ENCODE peak calls at places on chromosomes 16 and 17, in eight cellular contexts. U is CD8-positive, alpha-beta T cell; H is sigmoid colon; G is stomach; N is endothelial cell; L is GM10248; F is AG04449; Z is lower lobe of right lung. Q is an unnamed sample.

GRCh38 chr17:75130059-75130631 is 1.4 kb downstream of the NT5C start:
- DNase-seq in U (no peak), H (no peak), G (no peak), N (no peak), L (no peak), F (no peak), Z (no peak), Q (no peak)

GRCh38 chr16:68065716-68066305 is 19.4 kb upstream of the NFATC3 start:
- DNase-seq in U (no peak), H (no peak), G (peak), N (no peak), L (no peak), F (peak), Z (no peak), Q (no peak)

GRCh38 chr16:47054306-47054705 is 80.8 kb upstream of the DNAJA2 start:
- DNase-seq in U (no peak), H (no peak), G (no peak), N (no peak), L (no peak), F (no peak), Z (no peak), Q (no peak)

GRCh38 chr16:3819741-3820724 is 60.5 kb downstream of the CREBBP start:
- DNase-seq in U (peak), H (no peak), G (peak), N (no peak), L (no peak), F (peak), Z (no peak), Q (no peak)

GRCh38 chr16:23245268-23245667 is 56.8 kb upstream of the SCNN1B start:
- DNase-seq in U (no peak), H (no peak), G (no peak), N (no peak), L (no peak), F (no peak), Z (no peak), Q (no peak)

GRCh38 chr17:72136692-72137550 is 16.1 kb downstream of the SOX9 start:
- DNase-seq in U (no peak), H (no peak), G (no peak), N (no peak), L (no peak), F (no peak), Z (no peak), Q (no peak)

GRCh38 chr17:75518201-75518600 is 1.9 kb downstream of the TSEN54 start:
- DNase-seq in U (peak), H (no peak), G (no peak), N (no peak), L (no peak), F (no peak), Z (no peak), Q (no peak)

GRCh38 chr17:49214665-49215360 is 4.3 kb downstream of the ABI3 start:
- DNase-seq in U (no peak), H (no peak), G (peak), N (no peak), L (no peak), F (no peak), Z (peak), Q (no peak)

GRCh38 chr17:74433421-74434121 is 1.7 kb downstream of the GPRC5C start:
- DNase-seq in U (no peak), H (no peak), G (peak), N (no peak), L (no peak), F (no peak), Z (no peak), Q (no peak)

GRCh38 chr17:44376124-44376523 is 12.5 kb upstream of the FAM171A2 start:
- DNase-seq in U (no peak), H (peak), G (no peak), N (peak), L (peak), F (no peak), Z (no peak), Q (no peak)

GRCh38 chr17:78746263-78746948 is 35.7 kb downstream of the CYTH1 start:
- DNase-seq in U (no peak), H (no peak), G (no peak), N (no peak), L (no peak), F (no peak), Z (no peak), Q (no peak)

GRCh38 chr17:76947771-76948170 is 79.6 kb downstream of the MGAT5B start:
- DNase-seq in U (no peak), H (no peak), G (no peak), N (no peak), L (no peak), F (no peak), Z (no peak), Q (no peak)

GRCh38 chr17:9643611-9644010 is 1.7 kb upstream of the USP43 start:
- DNase-seq in U (no peak), H (no peak), G (no peak), N (no peak), L (no peak), F (no peak), Z (no peak), Q (no peak)

GRCh38 chr17:214881-215331 is 33.5 kb upstream of the DOC2B start:
- DNase-seq in U (no peak), H (peak), G (no peak), N (no peak), L (no peak), F (no peak), Z (no peak), Q (no peak)

DNA sequence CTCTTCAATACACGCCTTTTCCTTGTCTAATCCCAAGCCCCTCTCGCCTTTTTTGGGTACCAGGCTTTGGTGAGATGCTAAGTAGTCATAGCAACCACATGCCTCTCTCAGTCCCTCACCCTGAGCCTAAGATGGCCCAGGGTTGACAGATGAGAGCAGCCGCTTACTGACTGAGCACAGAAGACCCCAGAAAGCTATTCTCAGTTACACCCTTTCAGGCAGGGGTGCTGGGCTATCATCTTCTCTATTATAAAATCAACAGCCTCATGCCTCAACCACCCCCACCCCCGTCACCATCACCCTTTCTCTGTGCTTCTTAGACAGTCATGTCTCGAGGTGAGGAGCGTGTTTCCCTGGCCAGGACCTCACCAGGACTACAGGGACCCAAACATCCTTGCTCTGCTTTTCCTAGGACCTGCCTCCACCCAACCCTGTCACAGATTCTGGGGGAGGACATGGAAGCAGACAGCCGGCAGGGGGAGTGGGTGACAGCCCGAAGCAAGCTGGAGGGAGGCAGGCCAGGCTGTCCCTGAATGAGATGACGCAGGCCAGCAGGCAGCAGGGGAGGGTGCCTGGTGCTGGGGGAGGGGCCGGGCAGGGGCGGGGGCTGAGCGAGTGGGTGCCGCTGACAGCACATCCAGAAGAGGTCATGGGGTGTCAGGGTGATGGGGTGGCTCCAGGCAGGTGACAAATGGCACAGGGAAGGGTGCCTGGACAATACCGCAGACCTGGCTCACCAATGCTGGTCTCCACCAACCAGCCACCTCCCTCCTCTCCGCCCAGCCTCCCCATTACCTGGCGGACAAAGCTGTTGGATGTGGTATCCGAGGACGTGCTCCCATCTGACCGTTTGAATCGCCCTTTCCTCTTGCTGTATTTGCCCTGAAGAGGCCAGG is 3.1 kb downstream of the CACNB1 start:
- DNase-seq in U (no peak), H (peak), G (no peak), N (peak), L (no peak), F (no peak), Z (peak), Q (no peak)
- TF ChIP-seq CTCF in U (no peak), H (peak), G (no peak), N (no peak), L (no peak), F (peak), Z (no peak), Q (peak)

GRCh38 chr17:28612936-28613872 is 781 bp downstream of the RSKR start:
- DNase-seq in U (peak), H (no peak), G (peak), N (peak), L (peak), F (no peak), Z (no peak), Q (peak)
- TF ChIP-seq CTCF in U (peak), H (peak), G (peak), N (peak), L (peak), F (peak), Z (peak), Q (peak)

DNA sequence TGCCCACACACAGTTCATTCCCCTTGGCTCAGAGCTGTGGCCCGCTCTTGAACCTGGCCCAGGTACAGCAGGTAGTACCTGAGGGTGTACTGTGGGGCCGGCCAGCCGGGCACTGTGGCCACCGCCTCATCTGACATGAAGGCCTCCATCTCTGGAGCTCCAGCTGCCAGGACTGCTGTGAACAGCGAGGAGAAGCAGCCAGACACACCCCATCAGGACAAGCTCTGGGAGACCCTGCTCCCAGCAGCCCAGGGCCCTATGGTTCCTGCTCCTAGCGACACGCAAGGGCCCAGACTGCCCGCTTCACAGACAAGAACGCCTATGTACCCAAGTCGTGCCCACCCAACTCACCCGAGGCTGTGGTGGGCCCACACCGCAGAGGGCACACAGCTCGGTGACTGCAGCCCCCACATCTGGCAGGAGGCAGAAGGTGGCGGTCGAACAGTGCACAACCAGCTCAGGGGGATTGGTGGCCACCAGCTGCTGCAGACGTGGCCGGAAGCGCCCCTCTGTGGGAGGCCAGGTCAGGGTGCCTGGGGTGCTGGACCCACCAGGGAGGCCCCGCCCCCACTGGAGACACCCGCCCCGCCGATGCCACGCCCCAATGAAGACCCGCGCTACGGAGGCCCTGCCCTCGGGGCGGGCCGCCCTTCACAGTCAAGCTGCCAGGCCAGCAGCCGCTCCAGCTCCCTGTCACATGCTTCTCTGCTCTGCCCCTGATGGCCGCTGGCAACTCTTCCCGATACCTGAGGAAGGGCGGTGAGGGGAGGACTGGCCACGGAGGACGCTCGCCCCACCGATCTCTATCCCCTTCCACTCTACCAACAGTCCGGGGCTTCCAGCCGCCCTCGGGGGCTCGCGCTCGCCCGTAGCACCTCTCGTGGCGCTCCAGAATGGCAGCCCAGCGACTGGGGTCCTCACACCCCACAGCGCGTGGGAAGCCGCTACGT is 1.1 kb upstream of the STUB1 start:
- DNase-seq in U (peak), H (peak), G (peak), N (peak), L (peak), F (no peak), Z (peak), Q (no peak)
- TF ChIP-seq CTCF in U (no peak), H (no peak), G (no peak), N (no peak), L (no peak), F (no peak), Z (no peak), Q (no peak)

GRCh38 chr17:81471804-81472456 is 40.7 kb downstream of the ACTG1 start:
- DNase-seq in U (no peak), H (peak), G (no peak), N (no peak), L (no peak), F (peak), Z (no peak), Q (no peak)
- TF ChIP-seq CTCF in U (no peak), H (peak), G (no peak), N (no peak), L (no peak), F (peak), Z (no peak), Q (no peak)

GRCh38 chr17:37489197-37490001 is at the start of gene DUSP14:
- DNase-seq in U (peak), H (peak), G (peak), N (peak), L (peak), F (no peak), Z (peak), Q (peak)

GRCh38 chr17:37488607-37489196 is 989 bp upstream of the DUSP14 start:
- DNase-seq in U (peak), H (peak), G (peak), N (peak), L (peak), F (peak), Z (peak), Q (no peak)

GRCh38 chr17:37490638-37491614 is 1.2 kb downstream of the DUSP14 start:
- DNase-seq in U (no peak), H (peak), G (no peak), N (peak), L (no peak), F (no peak), Z (no peak), Q (no peak)

GRCh38 chr17:37488009-37488604 is 1.6 kb upstream of the DUSP14 start:
- DNase-seq in U (no peak), H (no peak), G (no peak), N (no peak), L (no peak), F (peak), Z (no peak), Q (no peak)

DNA sequence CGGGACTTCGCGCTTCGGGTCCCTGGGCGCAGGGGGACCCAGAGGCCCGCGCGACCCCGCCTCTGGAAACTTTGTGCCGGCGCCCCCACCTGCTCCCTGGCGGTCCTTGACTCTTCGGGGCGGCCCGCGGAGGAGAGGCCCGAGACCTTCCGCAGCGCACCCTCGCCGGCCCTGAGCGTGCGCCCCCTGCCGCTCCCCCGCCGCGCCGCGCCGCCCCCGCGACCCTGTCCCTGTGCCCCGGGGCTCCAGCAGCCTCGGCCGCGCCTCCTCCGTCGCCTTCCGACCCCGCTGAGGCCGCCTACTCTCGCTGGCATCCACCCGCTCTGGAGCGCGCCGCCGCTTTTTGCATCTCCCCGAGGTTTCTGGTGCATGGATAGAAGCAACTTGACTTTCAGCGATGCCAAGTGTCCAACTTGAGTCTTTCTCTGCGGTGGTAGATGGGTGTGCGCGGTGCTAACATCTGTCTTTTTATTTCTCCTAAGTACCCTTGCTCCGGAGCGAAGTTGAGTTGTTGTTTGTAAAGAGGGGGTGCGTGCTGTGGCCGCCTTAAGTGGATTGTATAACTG is 414 bp downstream of the DUSP14 start:
- DNase-seq in U (peak), H (peak), G (peak), N (peak), L (peak), F (no peak), Z (peak), Q (no peak)
- TF ChIP-seq CTCF in U (no peak), H (no peak), G (peak), N (peak), L (peak), F (peak), Z (peak), Q (peak)

GRCh38 chr17:73187203-73187769 is 5.6 kb upstream of the COG1 start:
- DNase-seq in U (no peak), H (no peak), G (peak), N (no peak), L (no peak), F (no peak), Z (no peak), Q (no peak)
- TF ChIP-seq CTCF in U (no peak), H (no peak), G (no peak), N (no peak), L (no peak), F (no peak), Z (no peak), Q (no peak)

GRCh38 chr17:32623196-32623595 is 136.4 kb downstream of the CDK5R1 start:
- DNase-seq in U (no peak), H (no peak), G (no peak), N (no peak), L (no peak), F (no peak), Z (no peak), Q (no peak)
- TF ChIP-seq CTCF in U (no peak), H (no peak), G (no peak), N (no peak), L (no peak), F (no peak), Z (no peak), Q (no peak)

Q was measured in D721Med.